ENCODE peak calls at places on chromosomes 2 and 18, in eight cellular contexts. I is activated gamma-delta T cell treated with anti-CD3 and anti-CD28 coated beads, Interleukin-2, amount 50 U/mL, for 16 hours; W is HT1080; A is GM04504; E is caudate nucleus; U is T-cell; T is ovary; S is colonic mucosa. P is an unnamed sample.

GRCh38 chr18:57856707-57857280 is 53.7 kb upstream of the ATP8B1 start:
- DNase-seq in T (no peak), I (no peak), W (no peak), E (no peak), S (no peak), U (no peak), A (no peak), P (no peak)

GRCh38 chr2:142285480-142285879 is 154.7 kb upstream of the LRP1B start:
- DNase-seq in I (no peak), W (no peak), A (no peak), E (no peak), T (no peak), U (no peak), S (no peak), P (no peak)

GRCh38 chr2:86786001-86786536 is 4.6 kb downstream of the CD8A start:
- DNase-seq in U (peak; percentile 64), S (no peak), A (no peak), T (no peak), W (no peak), I (no peak), E (no peak), P (no peak)

GRCh38 chr2:109530712-109531111 is 83.1 kb downstream of the SEPTIN10 start:
- DNase-seq in I (no peak), A (no peak), T (no peak), E (no peak), W (no peak), S (no peak), U (no peak), P (no peak)

GRCh38 chr2:41940715-41941114 is 107.1 kb upstream of the PKDCC start:
- DNase-seq in S (no peak), A (no peak), W (no peak), T (no peak), I (no peak), E (no peak), U (no peak), P (no peak)

GRCh38 chr2:239253264-239253663 is 147.6 kb downstream of the HDAC4 start:
- DNase-seq in A (no peak), W (no peak), E (no peak), S (no peak), U (no peak), T (no peak), I (no peak), P (no peak)

GRCh38 chr2:11748018-11748860 is 1.8 kb downstream of the LPIN1 start:
- DNase-seq in T (no peak), A (no peak), S (no peak), U (no peak), I (no peak), E (no peak), W (no peak), P (no peak)

GRCh38 chr2:138421971-138422335 is 79.6 kb upstream of the SPOPL start:
- DNase-seq in E (no peak), A (peak; percentile 60), T (no peak), U (no peak), S (no peak), I (no peak), W (peak; percentile 91), P (peak; percentile 37)

GRCh38 chr2:170237572-170238120 is 59.7 kb downstream of the MYO3B start:
- DNase-seq in I (no peak), T (no peak), S (no peak), A (no peak), W (no peak), E (no peak), U (no peak), P (no peak)

GRCh38 chr2:182038579-182038978 is 52.9 kb downstream of the PPP1R1C start:
- DNase-seq in U (no peak), I (no peak), S (no peak), E (no peak), W (peak; percentile 81), T (no peak), A (peak; percentile 30), P (peak; percentile 53)

GRCh38 chr18:48800479-48800876 is 150.3 kb downstream of the SMAD7 start:
- DNase-seq in U (no peak), A (no peak), T (peak; percentile 5), W (no peak), E (no peak), S (peak; percentile 15), I (no peak), P (no peak)

GRCh38 chr18:5104246-5104645 is 92.8 kb downstream of the AKAIN1 start:
- DNase-seq in E (no peak), T (no peak), I (no peak), A (no peak), W (no peak), S (no peak), U (no peak), P (no peak)

GRCh38 chr18:79523738-79524180 is 128.0 kb downstream of the NFATC1 start:
- DNase-seq in E (no peak), A (no peak), T (no peak), U (peak; percentile 76), S (peak; percentile 27), W (no peak), I (peak; percentile 58), P (no peak)

GRCh38 chr2:199136241-199136640 is 321.5 kb downstream of the SATB2 start:
- DNase-seq in U (no peak), W (no peak), S (no peak), E (no peak), T (no peak), I (no peak), A (no peak), P (no peak)

GRCh38 chr2:149877913-149878312 is 290.3 kb upstream of the MMADHC start:
- DNase-seq in A (no peak), I (no peak), U (no peak), E (no peak), W (peak; percentile 81), S (no peak), T (no peak), P (no peak)

GRCh38 chr2:47402555-47402804 is 476 bp upstream of the MSH2 start:
- DNase-seq in S (no peak), A (peak; percentile 7), W (no peak), U (no peak), I (no peak), E (no peak), T (no peak), P (peak; percentile 19)

GRCh38 chr2:23524261-23524706 is 139.3 kb downstream of the KLHL29 start:
- DNase-seq in I (no peak), S (no peak), A (no peak), E (no peak), T (peak; percentile 54), W (peak; percentile 70), U (no peak), P (no peak)

GRCh38 chr2:227703961-227704360 is 13.9 kb downstream of the SLC19A3 start:
- DNase-seq in U (no peak), I (no peak), S (no peak), E (no peak), W (peak; percentile 55), T (no peak), A (no peak), P (no peak)

GRCh38 chr2:128624956-128625355 is 306.3 kb upstream of the HS6ST1 start:
- DNase-seq in I (no peak), T (no peak), E (no peak), S (no peak), W (no peak), A (no peak), U (no peak), P (no peak)

GRCh38 chr2:241036397-241036963 is 38.1 kb downstream of the SNED1 start:
- DNase-seq in S (peak; percentile 28), I (peak; percentile 41), T (no peak), W (no peak), E (no peak), U (peak; percentile 52), A (no peak), P (no peak)

GRCh38 chr2:237092920-237093781 is 7.5 kb downstream of the COPS8 start:
- DNase-seq in S (no peak), U (no peak), A (no peak), E (no peak), T (peak; percentile 60), W (peak; percentile 20), I (no peak), P (no peak)

P was measured in retinal pigment epithelial cell.